ENCODE peak calls at places on chromosome 11, in eight cellular contexts. One of them, this sample, is unnamed.

GRCh38 chr11:124086447-124086846 is 28.8 kb upstream of the VWA5A start:
- DNase-seq in cardiac fibroblast: no peak
- DNase-seq in fibroblast of mammary gland: no peak
- DNase-seq in AG09309: no peak
- DNase-seq in Calu3: no peak
- DNase-seq in A673: peak; percentile 52
- DNase-seq in epithelial cell of proximal tubule: no peak
- DNase-seq in spleen: no peak
- DNase-seq in this sample: no peak

GRCh38 chr11:76233936-76234703 is 27.8 kb upstream of the WNT11 start:
- DNase-seq in A673: peak; percentile 33
- DNase-seq in spleen: peak; percentile 87
- DNase-seq in AG09309: no peak
- DNase-seq in fibroblast of mammary gland: peak; percentile 64
- DNase-seq in Calu3: peak; percentile 15
- DNase-seq in cardiac fibroblast: peak; percentile 70
- DNase-seq in epithelial cell of proximal tubule: no peak
- DNase-seq in this sample: no peak

GRCh38 chr11:60767388-60767811 is 10.7 kb downstream of the MS4A15 start:
- DNase-seq in fibroblast of mammary gland: no peak
- DNase-seq in AG09309: no peak
- DNase-seq in cardiac fibroblast: no peak
- DNase-seq in spleen: peak; percentile 70
- DNase-seq in epithelial cell of proximal tubule: no peak
- DNase-seq in Calu3: no peak
- DNase-seq in A673: peak; percentile 60
- DNase-seq in this sample: no peak

GRCh38 chr11:19918302-19919049 is 205.8 kb downstream of the NAV2 start:
- DNase-seq in cardiac fibroblast: peak; percentile 58
- DNase-seq in Calu3: no peak
- DNase-seq in epithelial cell of proximal tubule: no peak
- DNase-seq in fibroblast of mammary gland: peak; percentile 72
- DNase-seq in spleen: no peak
- DNase-seq in A673: no peak
- DNase-seq in AG09309: peak; percentile 24
- DNase-seq in this sample: no peak

GRCh38 chr11:2466869-2467694 is 22.3 kb downstream of the KCNQ1 start:
- DNase-seq in AG09309: no peak
- DNase-seq in spleen: peak; percentile 84
- DNase-seq in fibroblast of mammary gland: no peak
- DNase-seq in Calu3: no peak
- DNase-seq in A673: no peak
- DNase-seq in cardiac fibroblast: no peak
- DNase-seq in epithelial cell of proximal tubule: no peak
- DNase-seq in this sample: no peak

GRCh38 chr11:1481483-1481825 is 5.1 kb downstream of the MOB2 start:
- DNase-seq in fibroblast of mammary gland: no peak
- DNase-seq in cardiac fibroblast: no peak
- DNase-seq in epithelial cell of proximal tubule: no peak
- DNase-seq in AG09309: no peak
- DNase-seq in A673: no peak
- DNase-seq in Calu3: no peak
- DNase-seq in spleen: no peak
- DNase-seq in this sample: no peak

GRCh38 chr11:118851970-118852369 is 31.7 kb upstream of the CXCR5 start:
- DNase-seq in spleen: no peak
- DNase-seq in Calu3: no peak
- DNase-seq in AG09309: no peak
- DNase-seq in epithelial cell of proximal tubule: no peak
- DNase-seq in fibroblast of mammary gland: no peak
- DNase-seq in cardiac fibroblast: no peak
- DNase-seq in A673: no peak
- DNase-seq in this sample: no peak

GRCh38 chr11:130181295-130182272 is 22.0 kb downstream of the ST14 start:
- DNase-seq in fibroblast of mammary gland: peak; percentile 83
- DNase-seq in Calu3: no peak
- DNase-seq in AG09309: peak; percentile 59
- DNase-seq in epithelial cell of proximal tubule: no peak
- DNase-seq in cardiac fibroblast: peak; percentile 61
- DNase-seq in spleen: no peak
- DNase-seq in A673: no peak
- DNase-seq in this sample: no peak

GRCh38 chr11:17238377-17238776 is 30.6 kb upstream of the PIK3C2A start:
- DNase-seq in cardiac fibroblast: no peak
- DNase-seq in A673: no peak
- DNase-seq in Calu3: no peak
- DNase-seq in fibroblast of mammary gland: no peak
- DNase-seq in epithelial cell of proximal tubule: no peak
- DNase-seq in AG09309: no peak
- DNase-seq in spleen: no peak
- DNase-seq in this sample: no peak

GRCh38 chr11:130023204-130023603 is 20.6 kb upstream of the PRDM10 start:
- DNase-seq in spleen: no peak
- DNase-seq in A673: peak; percentile 40
- DNase-seq in epithelial cell of proximal tubule: peak; percentile 81
- DNase-seq in fibroblast of mammary gland: peak; percentile 63
- DNase-seq in AG09309: no peak
- DNase-seq in Calu3: peak; percentile 65
- DNase-seq in cardiac fibroblast: peak; percentile 62
- DNase-seq in this sample: peak; percentile 57

GRCh38 chr11:106091480-106092123 is 14.1 kb downstream of the AASDHPPT start:
- DNase-seq in cardiac fibroblast: peak; percentile 73
- DNase-seq in Calu3: no peak
- DNase-seq in AG09309: peak; percentile 41
- DNase-seq in A673: peak; percentile 44
- DNase-seq in spleen: no peak
- DNase-seq in fibroblast of mammary gland: peak; percentile 79
- DNase-seq in epithelial cell of proximal tubule: no peak
- DNase-seq in this sample: no peak

GRCh38 chr11:75087319-75088055 is 9.2 kb downstream of the OR2AT4 start:
- DNase-seq in A673: no peak
- DNase-seq in fibroblast of mammary gland: no peak
- DNase-seq in AG09309: no peak
- DNase-seq in epithelial cell of proximal tubule: no peak
- DNase-seq in Calu3: no peak
- DNase-seq in cardiac fibroblast: no peak
- DNase-seq in spleen: no peak
- DNase-seq in this sample: no peak

GRCh38 chr11:61890536-61891330 is 612 bp downstream of the FADS3 start:
- DNase-seq in cardiac fibroblast: peak; percentile 64
- DNase-seq in fibroblast of mammary gland: peak; percentile 80
- DNase-seq in spleen: peak; percentile 89
- DNase-seq in AG09309: no peak
- DNase-seq in A673: no peak
- DNase-seq in Calu3: peak; percentile 59
- DNase-seq in epithelial cell of proximal tubule: no peak
- DNase-seq in this sample: peak; percentile 57
- TF ChIP-seq CTCF in cardiac fibroblast: no peak
- TF ChIP-seq CTCF in fibroblast of mammary gland: no peak
- TF ChIP-seq CTCF in spleen: no peak
- TF ChIP-seq CTCF in AG09309: peak; percentile 5
- TF ChIP-seq CTCF in A673: peak; percentile 22
- TF ChIP-seq CTCF in Calu3: no peak
- TF ChIP-seq CTCF in epithelial cell of proximal tubule: peak; percentile 6
- TF ChIP-seq CTCF in this sample: no peak

DNA sequence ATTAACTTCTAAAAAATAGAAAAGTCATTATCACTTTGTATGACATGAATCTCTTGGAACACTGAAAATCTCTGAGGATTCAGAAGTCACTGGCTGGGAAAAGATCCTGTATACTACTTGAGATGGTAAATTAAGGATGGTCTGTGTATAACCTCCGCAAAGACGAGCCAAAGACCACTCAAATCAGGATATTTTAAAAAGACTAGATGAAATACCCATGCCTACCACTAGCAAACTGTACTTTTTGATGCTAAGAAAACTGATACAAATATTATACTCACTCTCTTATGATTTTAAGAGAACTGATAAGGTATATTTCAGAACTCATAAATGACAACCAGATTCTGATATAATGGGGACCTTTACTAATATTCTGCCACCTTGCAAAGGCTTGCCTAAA is 78.6 kb upstream of the APOA1 start:
- DNase-seq in fibroblast of mammary gland: no peak
- DNase-seq in A673: no peak
- DNase-seq in spleen: no peak
- DNase-seq in AG09309: no peak
- DNase-seq in Calu3: no peak
- DNase-seq in cardiac fibroblast: no peak
- DNase-seq in epithelial cell of proximal tubule: no peak
- DNase-seq in this sample: no peak
- TF ChIP-seq CTCF in fibroblast of mammary gland: peak; percentile 17
- TF ChIP-seq CTCF in A673: no peak
- TF ChIP-seq CTCF in spleen: no peak
- TF ChIP-seq CTCF in AG09309: no peak
- TF ChIP-seq CTCF in Calu3: no peak
- TF ChIP-seq CTCF in cardiac fibroblast: no peak
- TF ChIP-seq CTCF in epithelial cell of proximal tubule: peak; percentile 5
- TF ChIP-seq CTCF in this sample: no peak

DNA sequence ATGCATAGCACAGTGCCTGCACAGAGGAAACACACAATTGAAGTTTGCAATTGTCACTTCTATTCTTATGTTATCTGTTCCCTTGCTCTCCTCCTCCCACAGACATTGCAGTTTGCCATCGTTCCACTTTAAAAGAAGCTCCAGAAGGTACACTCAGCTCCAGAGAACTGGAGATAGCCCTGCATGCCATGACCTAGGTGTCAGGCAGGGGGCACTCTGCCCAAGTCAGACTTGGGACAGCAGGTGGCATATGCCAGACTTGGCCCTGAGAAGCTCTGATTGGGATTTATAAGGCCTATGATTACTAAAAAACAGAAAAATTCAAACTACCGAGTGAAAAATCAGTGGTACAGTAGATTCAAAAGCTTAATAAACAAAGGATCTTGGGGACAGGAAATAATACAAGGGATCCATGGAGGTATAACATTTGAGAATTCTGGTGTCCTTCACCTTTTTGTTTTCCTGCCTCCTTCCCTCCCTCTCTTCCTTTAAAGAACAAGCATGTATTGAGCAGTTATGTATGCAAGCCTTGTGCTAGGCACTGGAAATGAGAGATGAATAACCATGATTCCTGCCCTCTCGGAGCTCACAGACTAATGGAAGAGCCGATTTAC is 40.0 kb downstream of the TENM4 start:
- DNase-seq in fibroblast of mammary gland: peak; percentile 57
- DNase-seq in A673: peak; percentile 36
- DNase-seq in spleen: no peak
- DNase-seq in epithelial cell of proximal tubule: no peak
- DNase-seq in Calu3: peak; percentile 43
- DNase-seq in AG09309: no peak
- DNase-seq in cardiac fibroblast: peak; percentile 43
- DNase-seq in this sample: no peak
- TF ChIP-seq CTCF in fibroblast of mammary gland: peak; percentile 77
- TF ChIP-seq CTCF in A673: peak; percentile 69
- TF ChIP-seq CTCF in spleen: peak; percentile 47
- TF ChIP-seq CTCF in epithelial cell of proximal tubule: peak; percentile 99
- TF ChIP-seq CTCF in Calu3: peak; percentile 49
- TF ChIP-seq CTCF in AG09309: peak; percentile 78
- TF ChIP-seq CTCF in cardiac fibroblast: peak; percentile 82
- TF ChIP-seq CTCF in this sample: peak; percentile 90

GRCh38 chr11:94730153-94730552 is 38.0 kb upstream of the AMOTL1 start:
- DNase-seq in AG09309: no peak
- DNase-seq in fibroblast of mammary gland: no peak
- DNase-seq in Calu3: no peak
- DNase-seq in epithelial cell of proximal tubule: no peak
- DNase-seq in A673: no peak
- DNase-seq in spleen: no peak
- DNase-seq in cardiac fibroblast: no peak
- DNase-seq in this sample: no peak
- TF ChIP-seq CTCF in AG09309: no peak
- TF ChIP-seq CTCF in fibroblast of mammary gland: no peak
- TF ChIP-seq CTCF in Calu3: no peak
- TF ChIP-seq CTCF in epithelial cell of proximal tubule: no peak
- TF ChIP-seq CTCF in A673: no peak
- TF ChIP-seq CTCF in spleen: no peak
- TF ChIP-seq CTCF in cardiac fibroblast: no peak
- TF ChIP-seq CTCF in this sample: no peak

GRCh38 chr11:47784785-47785381 is 17.7 kb upstream of the FNBP4 start:
- DNase-seq in spleen: no peak
- DNase-seq in epithelial cell of proximal tubule: no peak
- DNase-seq in cardiac fibroblast: no peak
- DNase-seq in A673: no peak
- DNase-seq in AG09309: no peak
- DNase-seq in Calu3: no peak
- DNase-seq in fibroblast of mammary gland: no peak
- DNase-seq in this sample: no peak

GRCh38 chr11:47783087-47783610 is 16.0 kb upstream of the FNBP4 start:
- DNase-seq in spleen: no peak
- DNase-seq in epithelial cell of proximal tubule: no peak
- DNase-seq in A673: no peak
- DNase-seq in Calu3: no peak
- DNase-seq in AG09309: no peak
- DNase-seq in fibroblast of mammary gland: no peak
- DNase-seq in cardiac fibroblast: no peak
- DNase-seq in this sample: no peak

GRCh38 chr11:47788181-47788580 is 21.0 kb upstream of the FNBP4 start:
- DNase-seq in A673: no peak
- DNase-seq in cardiac fibroblast: no peak
- DNase-seq in spleen: no peak
- DNase-seq in fibroblast of mammary gland: peak; percentile 63
- DNase-seq in AG09309: no peak
- DNase-seq in Calu3: no peak
- DNase-seq in epithelial cell of proximal tubule: no peak
- DNase-seq in this sample: no peak

GRCh38 chr11:47791774-47792173 is 24.6 kb upstream of the FNBP4 start:
- DNase-seq in spleen: no peak
- DNase-seq in A673: no peak
- DNase-seq in epithelial cell of proximal tubule: no peak
- DNase-seq in AG09309: no peak
- DNase-seq in Calu3: no peak
- DNase-seq in cardiac fibroblast: no peak
- DNase-seq in fibroblast of mammary gland: no peak
- DNase-seq in this sample: no peak

DNA sequence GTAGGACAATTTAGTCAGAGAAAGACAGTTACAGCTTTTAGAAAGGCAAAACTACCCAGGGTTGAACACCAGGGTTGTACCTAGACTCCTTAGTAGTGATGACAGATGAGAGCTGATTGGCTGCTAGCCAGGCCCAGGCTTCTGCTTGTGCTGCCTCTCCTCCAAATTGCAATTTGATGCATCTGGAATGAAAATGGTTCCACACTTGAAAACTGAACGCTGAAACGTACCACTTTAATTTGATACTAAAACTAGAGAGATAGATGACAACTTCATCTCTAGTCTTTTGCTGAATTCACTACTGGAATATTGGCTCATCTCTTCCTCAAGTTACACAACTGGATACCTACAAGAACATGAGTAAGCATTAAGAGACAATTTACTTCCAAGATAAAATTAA is 19.2 kb upstream of the FNBP4 start:
- DNase-seq in A673: peak; percentile 45
- DNase-seq in Calu3: no peak
- DNase-seq in spleen: no peak
- DNase-seq in AG09309: no peak
- DNase-seq in cardiac fibroblast: peak; percentile 75
- DNase-seq in epithelial cell of proximal tubule: no peak
- DNase-seq in fibroblast of mammary gland: peak; percentile 72
- DNase-seq in this sample: no peak
- TF ChIP-seq CTCF in A673: no peak
- TF ChIP-seq CTCF in Calu3: no peak
- TF ChIP-seq CTCF in spleen: no peak
- TF ChIP-seq CTCF in AG09309: no peak
- TF ChIP-seq CTCF in cardiac fibroblast: no peak
- TF ChIP-seq CTCF in epithelial cell of proximal tubule: no peak
- TF ChIP-seq CTCF in fibroblast of mammary gland: no peak
- TF ChIP-seq CTCF in this sample: no peak

GRCh38 chr11:57619331-57619730 is 21.8 kb downstream of the SERPING1 start:
- DNase-seq in fibroblast of mammary gland: no peak
- DNase-seq in A673: no peak
- DNase-seq in spleen: peak; percentile 11
- DNase-seq in Calu3: no peak
- DNase-seq in cardiac fibroblast: no peak
- DNase-seq in AG09309: no peak
- DNase-seq in epithelial cell of proximal tubule: no peak
- DNase-seq in this sample: no peak
- TF ChIP-seq CTCF in fibroblast of mammary gland: peak; percentile 35
- TF ChIP-seq CTCF in A673: peak; percentile 40
- TF ChIP-seq CTCF in spleen: no peak
- TF ChIP-seq CTCF in Calu3: no peak
- TF ChIP-seq CTCF in cardiac fibroblast: peak; percentile 28
- TF ChIP-seq CTCF in AG09309: no peak
- TF ChIP-seq CTCF in epithelial cell of proximal tubule: peak; percentile 35
- TF ChIP-seq CTCF in this sample: peak; percentile 2